ENCODE peak calls at places on chromosomes 1 and 21, in nine cellular contexts. R is HFFc6, E is Calu3, O is BE2C, K is A549, F is WERI-Rb-1, I is fibroblast of lung, V is lung, G is WTC11. S is an unnamed sample.

GRCh38 chr1:46081620-46082019 is 50.8 kb downstream of the PIK3R3 start:
- DNase-seq in R (no peak), E (no peak), O (no peak), K (no peak), F (no peak), I (no peak), V (no peak), G (no peak), S (no peak)

GRCh38 chr1:114685851-114686250 is 9.5 kb downstream of the AMPD1 start:
- DNase-seq in R (no peak), E (no peak), O (no peak), K (no peak), F (no peak), I (no peak), V (no peak), G (no peak), S (no peak)

GRCh38 chr1:37944091-37944763 is 2.6 kb downstream of the INPP5B start:
- DNase-seq in R (peak), E (no peak), O (no peak), K (no peak), F (no peak), I (no peak), V (no peak), G (no peak), S (no peak)

GRCh38 chr1:160705176-160705745 is 6.4 kb downstream of the CD48 start:
- DNase-seq in R (no peak), E (no peak), O (no peak), K (no peak), F (no peak), I (no peak), V (no peak), G (no peak), S (no peak)

GRCh38 chr1:45659222-45659621 is 27.1 kb downstream of the GPBP1L1 start:
- DNase-seq in R (no peak), E (no peak), O (no peak), K (no peak), F (no peak), I (no peak), V (no peak), G (no peak), S (no peak)

GRCh38 chr1:75345538-75346292 is 211.5 kb downstream of the LHX8 start:
- DNase-seq in R (no peak), E (no peak), O (no peak), K (no peak), F (no peak), I (no peak), V (no peak), G (no peak), S (no peak)

GRCh38 chr1:19858894-19859293 is 23.3 kb upstream of the OTUD3 start:
- DNase-seq in R (no peak), E (no peak), O (no peak), K (no peak), F (no peak), I (no peak), V (no peak), G (no peak), S (no peak)

GRCh38 chr21:38126677-38127271 is 130.0 kb upstream of the KCNJ15 start:
- DNase-seq in R (peak), E (peak), O (peak), K (peak), F (peak), I (peak), V (peak), G (peak), S (peak)

GRCh38 chr1:1298861-1299685 is 8.7 kb downstream of the ACAP3 start:
- DNase-seq in R (no peak), E (no peak), O (peak), K (no peak), F (peak), I (no peak), V (no peak), G (peak), S (peak)

GRCh38 chr21:14603202-14603601 is 57.1 kb upstream of the SAMSN1 start:
- DNase-seq in R (peak), E (no peak), O (no peak), K (no peak), F (no peak), I (peak), V (no peak), G (no peak), S (no peak)

GRCh38 chr21:41220208-41220733 is 52.3 kb downstream of the BACE2 start:
- DNase-seq in R (no peak), E (no peak), O (no peak), K (no peak), F (no peak), I (peak), V (no peak), G (no peak), S (no peak)

GRCh38 chr1:6596351-6596750 is 6.3 kb downstream of the KLHL21 start:
- DNase-seq in R (no peak), E (no peak), O (no peak), K (no peak), F (no peak), I (no peak), V (no peak), G (no peak), S (no peak)

GRCh38 chr1:84598846-84599741 is 24.9 kb upstream of the CTBS start:
- DNase-seq in R (peak), E (no peak), O (no peak), K (no peak), F (no peak), I (peak), V (no peak), G (no peak), S (no peak)

GRCh38 chr1:183318433-183318832 is 99.7 kb downstream of the NMNAT2 start:
- DNase-seq in R (peak), E (peak), O (no peak), K (peak), F (no peak), I (peak), V (peak), G (peak), S (peak)

GRCh38 chr1:22509815-22510214 is 53.5 kb upstream of the EPHA8 start:
- DNase-seq in R (no peak), E (no peak), O (no peak), K (no peak), F (no peak), I (peak), V (no peak), G (no peak), S (no peak)

GRCh38 chr1:22508329-22508728 is 55.0 kb upstream of the EPHA8 start:
- DNase-seq in R (no peak), E (no peak), O (no peak), K (no peak), F (no peak), I (no peak), V (no peak), G (no peak), S (no peak)

GRCh38 chr1:22508991-22509390 is 54.3 kb upstream of the EPHA8 start:
- DNase-seq in R (no peak), E (no peak), O (no peak), K (no peak), F (no peak), I (no peak), V (no peak), G (no peak), S (no peak)

GRCh38 chr1:22506130-22506692 is 54.6 kb downstream of the ZBTB40 start:
- DNase-seq in R (no peak), E (no peak), O (no peak), K (no peak), F (peak), I (no peak), V (no peak), G (no peak), S (no peak)

DNA sequence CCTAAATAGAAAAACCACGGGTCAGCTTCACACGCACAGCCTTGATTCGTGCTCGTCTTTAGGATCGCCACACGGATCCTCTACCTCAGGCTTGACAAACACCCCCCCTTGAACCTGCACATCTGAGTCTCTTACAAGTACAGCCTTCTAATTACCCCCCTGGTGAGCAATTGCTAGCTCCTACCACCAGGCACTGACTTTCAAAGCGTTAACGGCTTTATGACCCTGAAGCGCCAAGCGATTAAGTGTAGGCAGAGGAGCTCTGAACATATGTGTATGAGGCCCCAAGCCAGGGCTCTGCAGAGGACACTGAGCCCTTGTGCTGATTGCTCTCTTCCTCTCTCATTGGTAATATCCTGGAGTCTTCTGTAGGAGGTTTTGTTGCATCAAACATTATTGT is 55.7 kb upstream of the EPHA8 start:
- DNase-seq in R (no peak), E (no peak), O (no peak), K (no peak), F (peak), I (no peak), V (no peak), G (no peak), S (no peak)
- TF ChIP-seq CTCF in R (no peak), E (no peak), O (no peak), K (no peak), F (peak), I (no peak), V (no peak), G (no peak), S (no peak)

GRCh38 chr1:39717809-39718208 is 20.9 kb upstream of the PPIE start:
- DNase-seq in R (no peak), E (no peak), O (no peak), K (no peak), F (no peak), I (no peak), V (no peak), G (no peak), S (no peak)
- TF ChIP-seq CTCF in R (peak), E (peak), O (no peak), K (no peak), F (no peak), I (no peak), V (no peak), G (no peak), S (no peak)

DNA sequence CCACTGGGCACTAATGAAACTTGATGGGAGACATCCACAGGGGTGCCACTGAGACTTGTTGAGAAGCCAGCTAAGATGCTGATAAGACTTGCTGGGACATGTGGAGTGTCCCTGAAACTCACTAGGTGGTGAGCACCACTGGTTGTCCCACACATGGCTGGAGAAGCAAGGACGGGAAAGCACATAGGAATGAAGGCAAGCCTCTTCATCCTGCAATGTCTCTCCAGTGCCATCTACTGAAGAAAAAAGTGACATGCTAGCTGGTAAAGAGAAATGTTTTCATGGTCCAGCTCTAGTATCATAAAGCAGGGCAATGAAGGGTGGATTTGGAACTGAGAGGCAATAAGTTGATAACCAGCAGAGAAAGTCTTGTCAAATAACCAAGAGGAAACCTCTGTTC is 283.0 kb downstream of the PAPPA2 start:
- DNase-seq in R (no peak), E (peak), O (no peak), K (no peak), F (peak), I (no peak), V (no peak), G (no peak), S (no peak)
- TF ChIP-seq CTCF in R (no peak), E (no peak), O (peak), K (no peak), F (peak), I (peak), V (no peak), G (no peak), S (no peak)

GRCh38 chr1:169025412-169025811 is 81.1 kb upstream of the ATP1B1 start:
- DNase-seq in R (no peak), E (no peak), O (no peak), K (no peak), F (no peak), I (no peak), V (no peak), G (no peak), S (no peak)
- TF ChIP-seq CTCF in R (no peak), E (no peak), O (no peak), K (no peak), F (no peak), I (no peak), V (no peak), G (no peak), S (no peak)

GRCh38 chr1:27520651-27521050 is 30.7 kb upstream of the WASF2 start:
- DNase-seq in R (no peak), E (no peak), O (no peak), K (no peak), F (no peak), I (no peak), V (no peak), G (no peak), S (no peak)
- TF ChIP-seq CTCF in R (no peak), E (no peak), O (no peak), K (no peak), F (no peak), I (no peak), V (no peak), G (no peak), S (no peak)

GRCh38 chr1:15033264-15033663 is 120.3 kb upstream of the TMEM51 start:
- DNase-seq in R (peak), E (no peak), O (no peak), K (no peak), F (no peak), I (peak), V (no peak), G (no peak), S (no peak)
- TF ChIP-seq CTCF in R (peak), E (no peak), O (no peak), K (no peak), F (no peak), I (peak), V (no peak), G (no peak), S (peak)

DNA sequence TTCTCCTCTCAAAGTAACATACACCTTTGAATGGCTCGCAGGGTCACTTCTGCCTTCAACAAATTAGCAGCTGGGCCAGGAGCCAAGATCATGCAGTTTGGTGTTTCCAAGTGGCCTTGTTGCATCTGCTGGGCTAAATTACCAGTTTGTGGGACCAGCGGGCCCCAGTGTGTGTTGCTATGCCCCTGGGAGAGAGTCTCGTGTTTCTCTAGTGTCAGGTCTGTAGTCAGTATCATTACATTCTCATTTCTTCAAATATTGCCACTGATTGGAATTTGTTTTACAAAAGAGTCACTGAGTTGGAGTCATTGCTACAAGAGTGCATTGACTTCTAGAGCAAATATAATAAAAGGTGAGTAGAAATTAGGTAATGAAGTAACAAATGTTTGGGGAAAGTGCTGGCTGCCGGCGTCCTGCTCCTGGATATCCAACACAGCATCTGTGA is 35.5 kb downstream of the RHOU start:
- DNase-seq in R (no peak), E (no peak), O (peak), K (no peak), F (no peak), I (no peak), V (no peak), G (no peak), S (no peak)
- TF ChIP-seq CTCF in R (no peak), E (no peak), O (no peak), K (no peak), F (no peak), I (no peak), V (no peak), G (no peak), S (no peak)